ENCODE peak calls at places on chromosomes 12 and 14, in four cellular contexts. One of them, this sample, is unnamed.

GRCh38 chr12:26120561-26121274 is 4.1 kb downstream of the BHLHE41 start:
- DNase-seq in NCI-H1105: no peak
- DNase-seq in activated naive CD4-positive, alpha-beta T cell treated with Interleukin-2 at 50 U/mL for 16 hours: no peak
- DNase-seq in left cardiac atrium: no peak
- DNase-seq in this sample: no peak

GRCh38 chr12:53333289-53333688 is 2.9 kb downstream of the SP7 start:
- DNase-seq in NCI-H1105: no peak
- DNase-seq in activated naive CD4-positive, alpha-beta T cell treated with Interleukin-2 at 50 U/mL for 16 hours: no peak
- DNase-seq in left cardiac atrium: no peak
- DNase-seq in this sample: no peak

GRCh38 chr12:99810718-99811593 is 163.4 kb downstream of the GARIN6 start:
- DNase-seq in NCI-H1105: peak
- DNase-seq in activated naive CD4-positive, alpha-beta T cell treated with Interleukin-2 at 50 U/mL for 16 hours: no peak
- DNase-seq in left cardiac atrium: no peak
- DNase-seq in this sample: no peak

GRCh38 chr12:5022465-5023061 is 21.1 kb upstream of the KCNA5 start:
- DNase-seq in NCI-H1105: peak
- DNase-seq in activated naive CD4-positive, alpha-beta T cell treated with Interleukin-2 at 50 U/mL for 16 hours: peak
- DNase-seq in left cardiac atrium: peak
- DNase-seq in this sample: no peak

GRCh38 chr12:110345176-110345651 is 58.3 kb downstream of the ANAPC7 start:
- DNase-seq in NCI-H1105: no peak
- DNase-seq in activated naive CD4-positive, alpha-beta T cell treated with Interleukin-2 at 50 U/mL for 16 hours: no peak
- DNase-seq in left cardiac atrium: no peak
- DNase-seq in this sample: no peak

GRCh38 chr12:114667669-114668150 is 16.3 kb downstream of the TBX3 start:
- DNase-seq in NCI-H1105: no peak
- DNase-seq in activated naive CD4-positive, alpha-beta T cell treated with Interleukin-2 at 50 U/mL for 16 hours: no peak
- DNase-seq in left cardiac atrium: no peak
- DNase-seq in this sample: no peak

GRCh38 chr14:101519090-101519489 is 42.2 kb upstream of the DIO3 start:
- DNase-seq in NCI-H1105: no peak
- DNase-seq in activated naive CD4-positive, alpha-beta T cell treated with Interleukin-2 at 50 U/mL for 16 hours: no peak
- DNase-seq in left cardiac atrium: no peak
- DNase-seq in this sample: no peak

GRCh38 chr12:93763746-93764147 is 86.6 kb downstream of the CRADD start:
- DNase-seq in NCI-H1105: no peak
- DNase-seq in activated naive CD4-positive, alpha-beta T cell treated with Interleukin-2 at 50 U/mL for 16 hours: no peak
- DNase-seq in left cardiac atrium: no peak
- DNase-seq in this sample: no peak

GRCh38 chr12:57046947-57047890 is 2.7 kb downstream of the MYO1A start:
- DNase-seq in NCI-H1105: no peak
- DNase-seq in activated naive CD4-positive, alpha-beta T cell treated with Interleukin-2 at 50 U/mL for 16 hours: peak
- DNase-seq in left cardiac atrium: no peak
- DNase-seq in this sample: no peak

GRCh38 chr12:124869011-124869665 is 5.5 kb upstream of the SCARB1 start:
- DNase-seq in NCI-H1105: no peak
- DNase-seq in activated naive CD4-positive, alpha-beta T cell treated with Interleukin-2 at 50 U/mL for 16 hours: no peak
- DNase-seq in left cardiac atrium: peak
- DNase-seq in this sample: no peak

GRCh38 chr14:100746326-100746725 is 19.6 kb downstream of the DLK1 start:
- DNase-seq in NCI-H1105: no peak
- DNase-seq in activated naive CD4-positive, alpha-beta T cell treated with Interleukin-2 at 50 U/mL for 16 hours: no peak
- DNase-seq in left cardiac atrium: no peak
- DNase-seq in this sample: no peak

GRCh38 chr12:29899212-29899931 is 115.6 kb upstream of the TMTC1 start:
- DNase-seq in NCI-H1105: no peak
- DNase-seq in activated naive CD4-positive, alpha-beta T cell treated with Interleukin-2 at 50 U/mL for 16 hours: no peak
- DNase-seq in left cardiac atrium: no peak
- DNase-seq in this sample: no peak

GRCh38 chr12:2118061-2118460 is 65.3 kb downstream of the CACNA1C start:
- DNase-seq in NCI-H1105: no peak
- DNase-seq in activated naive CD4-positive, alpha-beta T cell treated with Interleukin-2 at 50 U/mL for 16 hours: no peak
- DNase-seq in left cardiac atrium: no peak
- DNase-seq in this sample: no peak

GRCh38 chr14:68167019-68167716 is 347.6 kb downstream of the RAD51B start:
- DNase-seq in NCI-H1105: no peak
- DNase-seq in activated naive CD4-positive, alpha-beta T cell treated with Interleukin-2 at 50 U/mL for 16 hours: no peak
- DNase-seq in left cardiac atrium: no peak
- DNase-seq in this sample: no peak

GRCh38 chr14:51806624-51807023 is 53.8 kb upstream of the GNG2 start:
- DNase-seq in NCI-H1105: no peak
- DNase-seq in activated naive CD4-positive, alpha-beta T cell treated with Interleukin-2 at 50 U/mL for 16 hours: no peak
- DNase-seq in left cardiac atrium: no peak
- DNase-seq in this sample: no peak

GRCh38 chr12:9813821-9814798 is 13.2 kb upstream of the KLRF1 start:
- DNase-seq in NCI-H1105: peak
- DNase-seq in activated naive CD4-positive, alpha-beta T cell treated with Interleukin-2 at 50 U/mL for 16 hours: peak
- DNase-seq in left cardiac atrium: peak
- DNase-seq in this sample: no peak

GRCh38 chr12:32307352-32307751 is 92.0 kb upstream of the FGD4 start:
- DNase-seq in NCI-H1105: no peak
- DNase-seq in activated naive CD4-positive, alpha-beta T cell treated with Interleukin-2 at 50 U/mL for 16 hours: no peak
- DNase-seq in left cardiac atrium: no peak
- DNase-seq in this sample: no peak

GRCh38 chr12:114168061-114168460 is 201.9 kb upstream of the RBM19 start:
- DNase-seq in NCI-H1105: no peak
- DNase-seq in activated naive CD4-positive, alpha-beta T cell treated with Interleukin-2 at 50 U/mL for 16 hours: no peak
- DNase-seq in left cardiac atrium: no peak
- DNase-seq in this sample: peak

This sample was measured in AG09309.